ENCODE peak calls at places on chromosomes 2 and 18, in eight cellular contexts. A, K, B, D, G, U, F and L are unnamed samples.

GRCh38 chr2:125041846-125042245 is 1016.8 kb downstream of the CNTNAP5 start:
- DNase-seq in A (no peak), K (no peak), B (no peak), D (no peak), G (no peak), U (no peak), F (no peak), L (no peak)

GRCh38 chr18:33757037-33757436 is 179.0 kb downstream of the ASXL3 start:
- DNase-seq in A (peak), K (no peak), B (no peak), D (peak), G (no peak), U (no peak), F (no peak), L (no peak)

GRCh38 chr2:64934530-64934929 is 54.7 kb upstream of the SLC1A4 start:
- DNase-seq in A (no peak), K (no peak), B (no peak), D (no peak), G (no peak), U (no peak), F (no peak), L (no peak)

GRCh38 chr18:3658529-3658928 is 208.6 kb downstream of the TGIF1 start:
- DNase-seq in A (no peak), K (no peak), B (no peak), D (no peak), G (no peak), U (no peak), F (no peak), L (no peak)

GRCh38 chr2:164224007-164224406 is 397.3 kb downstream of the GRB14 start:
- DNase-seq in A (no peak), K (no peak), B (no peak), D (no peak), G (no peak), U (no peak), F (no peak), L (no peak)

GRCh38 chr2:176136375-176137248 is 7.1 kb downstream of the HOXD8 start:
- DNase-seq in A (no peak), K (no peak), B (no peak), D (no peak), G (no peak), U (peak), F (no peak), L (peak)

GRCh38 chr2:151374426-151374825 is 17.0 kb downstream of the TNFAIP6 start:
- DNase-seq in A (peak), K (no peak), B (no peak), D (no peak), G (no peak), U (no peak), F (no peak), L (no peak)

GRCh38 chr2:63888490-63889402 is 47.0 kb downstream of the UGP2 start:
- DNase-seq in A (peak), K (peak), B (peak), D (peak), G (peak), U (no peak), F (no peak), L (peak)

GRCh38 chr2:164843346-164843841 is 1.8 kb upstream of the COBLL1 start:
- DNase-seq in A (no peak), K (no peak), B (no peak), D (no peak), G (no peak), U (no peak), F (no peak), L (peak)

GRCh38 chr2:240255811-240256703 is 115.6 kb upstream of the OTOS start:
- DNase-seq in A (no peak), K (peak), B (no peak), D (no peak), G (no peak), U (no peak), F (no peak), L (peak)

GRCh38 chr18:7575465-7576026 is 8.4 kb downstream of the PTPRM start:
- DNase-seq in A (peak), K (no peak), B (no peak), D (no peak), G (no peak), U (no peak), F (no peak), L (no peak)

GRCh38 chr2:195489101-195489500 is 167.9 kb upstream of the SLC39A10 start:
- DNase-seq in A (no peak), K (no peak), B (no peak), D (no peak), G (no peak), U (no peak), F (no peak), L (no peak)

GRCh38 chr2:64591188-64591587 is 62.5 kb downstream of the SERTAD2 start:
- DNase-seq in A (no peak), K (no peak), B (no peak), D (no peak), G (no peak), U (no peak), F (no peak), L (no peak)

GRCh38 chr2:2839393-2840096 is 508.5 kb upstream of the MYT1L start:
- DNase-seq in A (no peak), K (no peak), B (no peak), D (no peak), G (no peak), U (no peak), F (no peak), L (no peak)

GRCh38 chr2:126643972-126644371 is 12.0 kb upstream of the GYPC start:
- DNase-seq in A (no peak), K (no peak), B (no peak), D (no peak), G (no peak), U (no peak), F (no peak), L (no peak)

GRCh38 chr2:55422876-55423275 is 3.2 kb upstream of the CCDC88A start:
- DNase-seq in A (no peak), K (no peak), B (no peak), D (no peak), G (no peak), U (no peak), F (no peak), L (no peak)

GRCh38 chr2:54496920-54497319 is 40.8 kb downstream of the SPTBN1 start:
- DNase-seq in A (no peak), K (no peak), B (no peak), D (no peak), G (no peak), U (no peak), F (no peak), L (no peak)

GRCh38 chr2:63544017-63544627 is 44.2 kb downstream of the WDPCP start:
- DNase-seq in A (peak), K (no peak), B (no peak), D (peak), G (no peak), U (no peak), F (no peak), L (no peak)

GRCh38 chr2:33236457-33236856 is 240.0 kb upstream of the RASGRP3 start:
- DNase-seq in A (peak), K (no peak), B (no peak), D (no peak), G (no peak), U (no peak), F (no peak), L (no peak)

GRCh38 chr2:19868705-19869550 is 32.9 kb downstream of the TTC32 start:
- DNase-seq in A (peak), K (peak), B (no peak), D (peak), G (peak), U (no peak), F (peak), L (peak)